ENCODE peak calls at places on chromosomes 12 and 14, in six cellular contexts. One of them, this sample, is unnamed.

GRCh38 chr12:54265364-54265812 is 14.5 kb downstream of the CBX5 start:
- DNase-seq in Kasumi-1: no peak
- DNase-seq in naive thymus-derived CD8-positive, alpha-beta T cell: no peak
- DNase-seq in HT1080: no peak
- DNase-seq in Calu3: no peak
- DNase-seq in ecto neural progenitor cell: no peak
- DNase-seq in this sample: no peak

GRCh38 chr12:526089-526488 is 66.3 kb downstream of the B4GALNT3 start:
- DNase-seq in Kasumi-1: peak
- DNase-seq in naive thymus-derived CD8-positive, alpha-beta T cell: no peak
- DNase-seq in HT1080: no peak
- DNase-seq in Calu3: no peak
- DNase-seq in ecto neural progenitor cell: no peak
- DNase-seq in this sample: peak

GRCh38 chr14:58637391-58638230 is at the start of gene DACT1:
- DNase-seq in Kasumi-1: peak
- DNase-seq in naive thymus-derived CD8-positive, alpha-beta T cell: peak
- DNase-seq in HT1080: no peak
- DNase-seq in Calu3: peak
- DNase-seq in ecto neural progenitor cell: peak
- DNase-seq in this sample: peak

GRCh38 chr12:11658796-11659195 is 9.3 kb downstream of the ETV6 start:
- DNase-seq in Kasumi-1: no peak
- DNase-seq in naive thymus-derived CD8-positive, alpha-beta T cell: no peak
- DNase-seq in HT1080: peak
- DNase-seq in Calu3: no peak
- DNase-seq in ecto neural progenitor cell: no peak
- DNase-seq in this sample: no peak

GRCh38 chr14:33848706-33849454 is 102.0 kb downstream of the EGLN3 start:
- DNase-seq in Kasumi-1: peak
- DNase-seq in naive thymus-derived CD8-positive, alpha-beta T cell: no peak
- DNase-seq in HT1080: peak
- DNase-seq in Calu3: peak
- DNase-seq in ecto neural progenitor cell: peak
- DNase-seq in this sample: peak

GRCh38 chr12:124842073-124842749 is 21.5 kb downstream of the SCARB1 start:
- DNase-seq in Kasumi-1: no peak
- DNase-seq in naive thymus-derived CD8-positive, alpha-beta T cell: no peak
- DNase-seq in HT1080: no peak
- DNase-seq in Calu3: no peak
- DNase-seq in ecto neural progenitor cell: no peak
- DNase-seq in this sample: no peak

GRCh38 chr14:89650077-89650978 is 233.3 kb upstream of the FOXN3 start:
- DNase-seq in Kasumi-1: no peak
- DNase-seq in naive thymus-derived CD8-positive, alpha-beta T cell: no peak
- DNase-seq in HT1080: no peak
- DNase-seq in Calu3: no peak
- DNase-seq in ecto neural progenitor cell: no peak
- DNase-seq in this sample: no peak

GRCh38 chr12:111584959-111585358 is 14.2 kb downstream of the ATXN2 start:
- DNase-seq in Kasumi-1: no peak
- DNase-seq in naive thymus-derived CD8-positive, alpha-beta T cell: no peak
- DNase-seq in HT1080: no peak
- DNase-seq in Calu3: no peak
- DNase-seq in ecto neural progenitor cell: no peak
- DNase-seq in this sample: no peak

GRCh38 chr12:123388948-123389559 is 5.1 kb downstream of the KMT5A start:
- DNase-seq in Kasumi-1: no peak
- DNase-seq in naive thymus-derived CD8-positive, alpha-beta T cell: no peak
- DNase-seq in HT1080: no peak
- DNase-seq in Calu3: peak
- DNase-seq in ecto neural progenitor cell: no peak
- DNase-seq in this sample: no peak

GRCh38 chr14:91311284-91311662 is 66.8 kb upstream of the GPR68 start:
- DNase-seq in Kasumi-1: no peak
- DNase-seq in naive thymus-derived CD8-positive, alpha-beta T cell: peak
- DNase-seq in HT1080: peak
- DNase-seq in Calu3: no peak
- DNase-seq in ecto neural progenitor cell: no peak
- DNase-seq in this sample: no peak